ENCODE peak calls at places on chromosomes 16 and 17, in six cellular contexts. I is cardiac fibroblast, C is esophagus squamous epithelium, K is BE2C, H is neural progenitor cell, X is heart right ventricle. W is an unnamed sample.

GRCh38 chr16:29304251-29304900 is 102.1 kb downstream of the NPIPB11 start:
- DNase-seq in K (no peak), I (no peak), C (no peak), X (no peak), H (no peak), W (no peak)

GRCh38 chr16:10752843-10753523 is 9.3 kb downstream of the NUBP1 start:
- DNase-seq in K (no peak), C (peak), I (no peak), H (no peak), X (peak), W (no peak)

GRCh38 chr17:68196394-68197090 is 51.3 kb upstream of the AMZ2 start:
- DNase-seq in H (peak), X (no peak), K (no peak), I (no peak), C (no peak), W (no peak)

GRCh38 chr17:1413281-1413791 is 13.3 kb upstream of the YWHAE start:
- DNase-seq in C (no peak), K (peak), I (peak), X (peak), H (no peak), W (peak)

GRCh38 chr17:31148205-31148604 is 53.4 kb downstream of the NF1 start:
- DNase-seq in I (peak), H (no peak), C (no peak), X (no peak), K (no peak), W (no peak)

GRCh38 chr17:40530988-40531971 is 29.9 kb upstream of the TNS4 start:
- DNase-seq in I (no peak), X (no peak), C (no peak), H (no peak), K (no peak), W (no peak)

GRCh38 chr17:75288784-75289121 is 480 bp downstream of the SLC25A19 start:
- DNase-seq in C (no peak), K (peak), I (no peak), H (peak), X (no peak), W (no peak)

GRCh38 chr16:53022374-53022773 is 30.3 kb downstream of the CHD9NB start:
- DNase-seq in X (no peak), H (peak), C (no peak), K (peak), I (peak), W (peak)

GRCh38 chr16:29840240-29840639 is 20.0 kb downstream of the MVP start:
- DNase-seq in H (no peak), C (no peak), X (no peak), K (no peak), I (no peak), W (no peak)

GRCh38 chr17:19546289-19547065 is 12.8 kb downstream of the SLC47A1 start:
- DNase-seq in C (no peak), X (peak), H (peak), K (no peak), I (no peak), W (no peak)

GRCh38 chr16:58385218-58385773 is 7.0 kb upstream of the GINS3 start:
- DNase-seq in K (no peak), C (no peak), H (no peak), X (no peak), I (no peak), W (no peak)

GRCh38 chr16:58379736-58380135 is 12.5 kb upstream of the GINS3 start:
- DNase-seq in I (peak), H (no peak), C (no peak), K (no peak), X (no peak), W (no peak)

GRCh38 chr16:58381661-58382060 is 10.6 kb upstream of the GINS3 start:
- DNase-seq in X (no peak), C (no peak), K (no peak), H (no peak), I (no peak), W (no peak)

GRCh38 chr16:58389724-58390123 is 2.5 kb upstream of the GINS3 start:
- DNase-seq in X (no peak), H (no peak), C (no peak), K (peak), I (no peak), W (no peak)

DNA sequence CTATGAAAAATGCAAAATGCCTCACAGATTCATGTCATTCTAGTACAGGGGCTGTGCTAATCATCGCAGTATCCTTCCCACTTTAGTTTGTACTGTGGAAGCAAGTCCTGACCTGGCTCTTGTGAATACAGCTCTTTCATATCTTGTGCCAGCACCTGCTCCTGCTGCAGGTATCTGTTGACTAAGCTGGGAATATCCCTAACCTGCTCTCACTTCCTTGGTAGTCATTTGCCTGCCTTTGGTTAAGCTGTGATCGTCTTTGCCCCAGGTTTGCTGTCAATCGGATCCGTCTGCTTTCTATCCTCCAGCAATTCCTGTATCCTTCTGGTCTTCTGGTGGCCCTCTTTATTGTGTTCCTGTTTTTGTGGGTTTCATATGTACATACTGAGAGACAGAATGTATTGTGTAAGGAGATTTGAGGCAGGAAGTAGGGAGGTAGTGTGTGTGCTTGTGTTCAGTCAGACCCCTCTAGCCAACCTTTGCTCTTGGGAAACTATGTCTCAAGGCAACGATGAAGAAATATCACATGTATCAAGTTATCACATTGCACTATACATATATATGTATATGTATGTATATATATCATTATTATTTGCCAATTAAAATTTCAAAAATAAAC is 7.7 kb upstream of the GINS3 start:
- DNase-seq in X (no peak), I (no peak), C (no peak), H (no peak), K (no peak), W (no peak)
- H3K4me3 ChIP-seq in X (no peak), I (no peak), C (no peak), H (no peak), K (no peak), W (no peak)

GRCh38 chr17:34725740-34726139 is 146.4 kb downstream of the TMEM132E start:
- DNase-seq in H (no peak), C (no peak), I (no peak), K (no peak), X (no peak), W (no peak)
- TF ChIP-seq CTCF in H (no peak), C (no peak), I (no peak), K (no peak), X (no peak), W (no peak)

GRCh38 chr17:44386182-44386525 is 3.3 kb downstream of the ITGA2B start:
- DNase-seq in C (no peak), I (no peak), H (no peak), X (no peak), K (no peak), W (no peak)
- H3K4me3 ChIP-seq in C (peak), I (no peak), H (peak), X (no peak), K (peak), W (peak)

GRCh38 chr16:1105888-1106620 is 10.0 kb upstream of the C1QTNF8 start:
- DNase-seq in H (peak), C (no peak), X (peak), I (peak), K (peak), W (no peak)

GRCh38 chr16:1108299-1109252 is 12.5 kb upstream of the C1QTNF8 start:
- DNase-seq in I (no peak), K (peak), C (no peak), H (no peak), X (peak), W (no peak)

GRCh38 chr16:1107141-1107540 is 11.1 kb upstream of the C1QTNF8 start:
- DNase-seq in K (no peak), H (no peak), X (no peak), I (no peak), C (no peak), W (no peak)

GRCh38 chr16:1107731-1108130 is 11.7 kb upstream of the C1QTNF8 start:
- DNase-seq in K (no peak), X (no peak), H (no peak), C (no peak), I (no peak), W (no peak)

GRCh38 chr16:1106659-1107058 is 10.6 kb upstream of the C1QTNF8 start:
- DNase-seq in C (no peak), X (no peak), K (no peak), H (no peak), I (no peak), W (no peak)
- TF ChIP-seq CTCF in C (no peak), X (no peak), K (no peak), H (no peak), I (no peak), W (no peak)

GRCh38 chr16:68251812-68252211 is 6.6 kb downstream of the PLA2G15 start:
- DNase-seq in H (no peak), I (no peak), C (no peak), X (no peak), K (no peak), W (no peak)
- H3K4me3 ChIP-seq in H (no peak), I (no peak), C (no peak), X (no peak), K (no peak), W (no peak)

DNA sequence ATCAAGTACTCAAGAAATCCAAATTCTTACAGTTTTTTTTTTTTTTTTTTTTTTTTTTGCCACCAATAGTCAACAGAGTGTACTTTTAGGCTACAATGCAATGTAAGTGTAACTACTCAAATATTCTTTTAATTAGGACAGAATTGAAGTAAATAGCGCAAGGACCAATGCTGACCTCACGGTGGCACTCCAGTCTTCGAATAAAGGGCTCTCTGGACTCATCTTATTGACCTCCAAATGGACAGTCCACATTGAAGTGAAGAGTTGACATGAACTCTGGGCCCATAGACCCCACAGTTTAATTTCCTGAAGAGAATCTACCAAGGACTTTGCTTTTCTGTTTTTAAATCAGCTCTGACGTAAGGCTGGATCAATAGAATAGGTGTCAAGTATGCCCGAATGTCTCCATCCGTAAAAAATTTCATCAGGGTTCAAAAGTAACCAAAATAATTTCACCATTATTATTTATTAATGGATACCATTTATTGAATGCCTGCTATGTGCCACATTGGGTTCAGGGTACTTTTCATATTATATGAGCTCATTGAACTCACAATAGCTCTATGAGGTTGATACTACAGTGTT is 7.3 kb upstream of the DDX52 start:
- DNase-seq in K (peak), I (peak), C (no peak), H (peak), X (no peak), W (no peak)
- TF ChIP-seq CTCF in K (peak), I (peak), C (no peak), H (peak), X (peak), W (peak)